ENCODE peak calls at places on chromosome 13, in nine cellular contexts. S is Caco-2; D is GM06990; R is tibial artery; J is suprapubic skin; X is CD8-positive, alpha-beta T cell; Z is psoas muscle; Q is prostate gland; A is heart left ventricle. M is an unnamed sample. For H3K36me3, the result is how much of the 10 kb centered on the place peaks cover.

GRCh38 chr13:27791146-27791900 is 960 bp upstream of the GSX1 start:
- DNase-seq in Q (no peak), D (no peak), R (no peak), X (no peak), S (no peak), A (no peak), J (no peak), Z (no peak), M (no peak)

GRCh38 chr13:90445179-90445578 is 902.3 kb upstream of the MIR17HG start:
- DNase-seq in D (no peak), A (no peak), X (no peak), Z (no peak), J (no peak), Q (no peak), R (no peak), S (peak), M (no peak)

GRCh38 chr13:66266761-66267160 is 963.4 kb downstream of the PCDH9 start:
- DNase-seq in X (no peak), J (no peak), A (no peak), Q (no peak), D (no peak), R (no peak), S (no peak), Z (no peak), M (no peak)

GRCh38 chr13:80475718-80476117 is 134.8 kb upstream of the SPRY2 start:
- DNase-seq in X (no peak), D (no peak), Z (no peak), Q (no peak), R (no peak), A (no peak), J (no peak), S (no peak), M (no peak)

GRCh38 chr13:74134777-74135305 is 637 bp upstream of the KLF12 start:
- DNase-seq in S (peak), A (peak), D (no peak), R (peak), Q (peak), J (no peak), X (peak), Z (no peak), M (peak)

GRCh38 chr13:100363874-100364273 is 224.7 kb downstream of the GGACT start:
- DNase-seq in X (no peak), R (no peak), J (no peak), A (no peak), Q (no peak), D (no peak), Z (no peak), S (no peak), M (no peak)

GRCh38 chr13:28611654-28612131 is 47.2 kb upstream of the POMP start:
- DNase-seq in S (no peak), R (no peak), Z (no peak), X (peak), Q (no peak), D (no peak), J (no peak), A (no peak), M (no peak)

GRCh38 chr13:77507931-77508776 is 27.4 kb upstream of the SCEL start:
- DNase-seq in S (no peak), J (no peak), D (no peak), X (no peak), Q (peak), A (no peak), R (no peak), Z (no peak), M (no peak)

GRCh38 chr13:58852076-58852475 is 1220.5 kb downstream of the PCDH17 start:
- DNase-seq in D (no peak), S (no peak), Q (no peak), Z (no peak), X (no peak), R (no peak), J (no peak), A (no peak), M (no peak)

GRCh38 chr13:110283661-110284516 is 23.1 kb downstream of the COL4A1 start:
- DNase-seq in R (no peak), Z (no peak), D (no peak), X (no peak), J (no peak), Q (no peak), A (no peak), S (no peak), M (no peak)

GRCh38 chr13:100392709-100393630 is 195.6 kb downstream of the GGACT start:
- DNase-seq in S (peak), A (peak), Q (no peak), X (peak), J (peak), D (no peak), R (peak), Z (peak), M (peak)

GRCh38 chr13:31905896-31906295 is 125.7 kb upstream of the FRY start:
- DNase-seq in R (no peak), J (no peak), D (no peak), Z (no peak), A (no peak), X (no peak), Q (no peak), S (no peak), M (no peak)
- TF ChIP-seq CTCF in R (no peak), J (no peak), D (no peak), Z (no peak), A (no peak), X (no peak), Q (no peak), S (no peak), M (no peak)

GRCh38 chr13:25329706-25330105 is 28.3 kb downstream of the NUP58 start:
- DNase-seq in X (no peak), R (no peak), S (no peak), A (no peak), Q (no peak), J (no peak), D (no peak), Z (no peak), M (no peak)
- H3K4me3 ChIP-seq in X (no peak), R (no peak), S (no peak), A (no peak), Q (no peak), J (no peak), D (no peak), Z (no peak), M (no peak)

DNA sequence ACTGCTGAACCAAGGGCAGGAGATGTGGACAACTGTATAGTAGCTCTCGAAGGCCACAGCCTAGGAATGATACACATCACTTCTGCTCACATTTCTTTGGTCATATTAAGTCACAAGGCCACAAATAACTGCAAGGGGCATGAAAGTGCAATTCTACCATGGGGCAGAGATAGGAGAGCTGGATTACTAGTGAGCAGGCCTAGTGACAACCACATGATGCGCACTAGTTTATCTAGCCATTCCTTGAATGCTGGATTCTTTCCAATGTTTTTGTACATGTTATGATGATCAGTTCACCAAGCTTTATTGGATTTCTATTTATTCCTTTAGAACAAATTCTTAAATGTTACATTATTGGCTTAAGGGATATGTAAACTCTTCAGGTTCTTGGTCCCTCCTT is 100.7 kb downstream of the MIPEP start:
- DNase-seq in S (no peak), R (no peak), J (no peak), X (no peak), D (no peak), A (no peak), Q (peak), Z (no peak), M (no peak)
- H3K36me3 ChIP-seq in S (under half), R (under half), J (under half), X (under half), D (under half), A (under half), Q (under half), Z (under half), M (under half)

GRCh38 chr13:108508263-108508662 is 121.1 kb upstream of the MYO16 start:
- DNase-seq in J (no peak), Q (no peak), Z (no peak), R (no peak), S (no peak), X (no peak), A (no peak), D (no peak), M (no peak)
- TF ChIP-seq CTCF in J (no peak), Q (no peak), Z (peak), R (no peak), S (peak), X (no peak), A (peak), D (no peak), M (peak)

DNA sequence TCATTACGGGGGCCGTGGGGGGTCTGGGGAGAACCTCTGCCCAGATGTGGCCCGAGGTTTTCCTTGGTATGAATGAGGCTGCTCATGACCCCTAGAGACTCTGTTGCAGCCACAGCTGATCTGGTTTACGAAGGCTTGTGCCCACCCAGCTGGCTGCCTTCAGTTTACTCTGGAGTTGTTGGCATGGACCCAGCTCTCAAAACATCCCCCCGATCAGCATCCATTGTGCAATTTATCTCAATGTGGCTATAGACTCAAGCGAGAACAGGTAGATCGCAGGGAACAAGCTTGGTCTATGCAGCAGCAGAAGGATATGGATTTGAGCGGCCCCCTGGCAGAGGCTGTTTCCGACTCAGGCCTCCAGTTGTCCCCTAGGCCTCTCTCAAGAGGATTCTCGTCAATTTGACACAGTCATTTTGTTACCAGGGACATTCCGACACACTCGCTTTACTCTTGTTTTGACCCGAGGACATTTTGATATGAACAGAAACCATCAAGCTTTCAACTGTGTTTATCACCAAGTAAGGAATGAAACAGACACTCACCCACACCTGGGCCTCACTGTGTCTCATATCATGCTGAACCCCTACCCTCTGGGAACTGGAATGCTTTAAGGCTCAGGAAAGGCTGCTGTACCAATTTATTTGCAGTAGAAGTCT is 161.5 kb downstream of the KATNAL1 start:
- DNase-seq in S (no peak), X (no peak), Q (no peak), D (peak), Z (no peak), R (no peak), J (no peak), A (no peak), M (no peak)
- H3K4me3 ChIP-seq in S (no peak), X (no peak), Q (no peak), D (no peak), Z (no peak), R (no peak), J (no peak), A (no peak), M (no peak)

M was measured in left ventricle myocardium inferior.